ENCODE peak calls at places on chromosomes 4 and X, in eight cellular contexts. W is occipital lobe; R is body of pancreas; B is right lobe of liver; Y is NCI-H1417; D is sciatic nerve; Z is activated T-helper 1 cell treated with anti-CD3 and anti-CD28 coated beads, Interleukin-12 subunit alpha, Interleukin-12 subunit beta, Interleukin-2, Interleukin-4 antibody, amounts not matched to agents 30 ng/mL and 10 ng/mL and 1 ng/mL, durations not matched to agents 14 hours and 24 hours and 36 hours; K is HEK293T. O is an unnamed sample.

GRCh38 chrX:44874481-44875184 is 1.6 kb downstream of the KDM6A start:
- DNase-seq in W (peak; percentile 1), R (peak; percentile 59), B (no peak), Y (peak; percentile 74), D (no peak), Z (peak; percentile 3), K (peak; percentile 23), O (peak; percentile 57)

GRCh38 chr4:173807347-173807746 is 277.3 kb upstream of the HAND2 start:
- DNase-seq in W (no peak), R (peak; percentile 19), B (no peak), Y (no peak), D (no peak), Z (no peak), K (no peak), O (no peak)

GRCh38 chr4:99144070-99144469 is at the start of gene ADH4:
- DNase-seq in W (no peak), R (no peak), B (peak; percentile 70), Y (no peak), D (no peak), Z (no peak), K (no peak), O (peak; percentile 21)

GRCh38 chr4:40471923-40472322 is 136.8 kb downstream of the CHRNA9 start:
- DNase-seq in W (no peak), R (no peak), B (no peak), Y (no peak), D (no peak), Z (no peak), K (no peak), O (no peak)

GRCh38 chr4:89379541-89380035 is 72.0 kb upstream of the GPRIN3 start:
- DNase-seq in W (no peak), R (no peak), B (no peak), Y (peak; percentile 29), D (no peak), Z (no peak), K (no peak), O (peak; percentile 84)

GRCh38 chrX:31609130-31609529 is 537.3 kb upstream of the FTHL17 start:
- DNase-seq in W (no peak), R (no peak), B (no peak), Y (no peak), D (no peak), Z (no peak), K (no peak), O (peak; percentile 12)

GRCh38 chrX:56764975-56765791 is 36.1 kb downstream of the NBDY start:
- DNase-seq in W (no peak), R (no peak), B (no peak), Y (no peak), D (peak; percentile 56), Z (no peak), K (no peak), O (no peak)

GRCh38 chr4:95248713-95249401 is 299.9 kb downstream of the UNC5C start:
- DNase-seq in W (no peak), R (no peak), B (no peak), Y (no peak), D (no peak), Z (no peak), K (no peak), O (no peak)

GRCh38 chr4:186554485-186554884 is 882 bp downstream of the MTNR1A start:
- DNase-seq in W (no peak), R (peak; percentile 57), B (no peak), Y (peak; percentile 43), D (no peak), Z (no peak), K (peak; percentile 19), O (no peak)

GRCh38 chrX:150509703-150510102 is 58.7 kb upstream of the MTM1 start:
- DNase-seq in W (no peak), R (peak; percentile 19), B (peak; percentile 54), Y (no peak), D (no peak), Z (no peak), K (no peak), O (no peak)

GRCh38 chrX:107574054-107574683 is 54.1 kb upstream of the PRPS1 start:
- DNase-seq in W (no peak), R (no peak), B (no peak), Y (no peak), D (no peak), Z (no peak), K (no peak), O (no peak)

GRCh38 chrX:20269848-20270556 is 3.3 kb upstream of the RPS6KA3 start:
- DNase-seq in W (no peak), R (no peak), B (no peak), Y (no peak), D (no peak), Z (no peak), K (no peak), O (no peak)

GRCh38 chrX:118632862-118633261 is 94.5 kb upstream of the IL13RA1 start:
- DNase-seq in W (no peak), R (no peak), B (no peak), Y (no peak), D (no peak), Z (no peak), K (no peak), O (no peak)

GRCh38 chrX:28586891-28587635 is at the start of gene IL1RAPL1:
- DNase-seq in W (peak; percentile 17), R (peak; percentile 12), B (no peak), Y (peak; percentile 86), D (no peak), Z (no peak), K (peak; percentile 16), O (peak; percentile 78)

GRCh38 chrX:599837-600715 is 30.5 kb upstream of the SHOX start:
- DNase-seq in W (no peak), R (no peak), B (no peak), Y (no peak), D (no peak), Z (no peak), K (no peak), O (no peak)

GRCh38 chrX:2628751-2629315 is 62.3 kb upstream of the CD99 start:
- DNase-seq in W (no peak), R (no peak), B (no peak), Y (no peak), D (no peak), Z (no peak), K (no peak), O (no peak)

GRCh38 chr4:33954759-33955158 is 2289.6 kb downstream of the ARAP2 start:
- DNase-seq in W (no peak), R (no peak), B (no peak), Y (no peak), D (no peak), Z (no peak), K (no peak), O (no peak)

GRCh38 chr4:7041851-7042696 is 1.1 kb upstream of the TADA2B start:
- DNase-seq in W (peak; percentile 50), R (peak; percentile 56), B (peak; percentile 65), Y (peak; percentile 83), D (peak; percentile 80), Z (peak; percentile 19), K (peak; percentile 51), O (no peak)

GRCh38 chr4:114488301-114488982 is 110.2 kb upstream of the UGT8 start:
- DNase-seq in W (no peak), R (no peak), B (no peak), Y (no peak), D (no peak), Z (no peak), K (no peak), O (no peak)